ENCODE peak calls at places on chromosomes 12 and 14, in five cellular contexts. Q is epithelial cell of proximal tubule, T is fibroblast of mammary gland, P is tibial artery, H is uterus. C is an unnamed sample.

GRCh38 chr14:70292716-70293115 is 66.8 kb downstream of the COX16 start:
- DNase-seq in Q (no peak), T (no peak), P (no peak), H (no peak), C (no peak)

GRCh38 chr14:63632932-63633514 is 8.6 kb downstream of the WDR89 start:
- DNase-seq in Q (no peak), T (peak; percentile 43), P (no peak), H (no peak), C (peak; percentile 50)

GRCh38 chr14:26597136-26598080 is at the start of gene NOVA1:
- DNase-seq in Q (no peak), T (peak; percentile 18), P (peak; percentile 25), H (peak; percentile 38), C (peak; percentile 39)

GRCh38 chr12:64610092-64610659 is at the start of gene RASSF3:
- DNase-seq in Q (no peak), T (peak; percentile 49), P (peak; percentile 44), H (peak; percentile 68), C (peak; percentile 70)

GRCh38 chr12:5624873-5625272 is 193.0 kb downstream of the NTF3 start:
- DNase-seq in Q (no peak), T (no peak), P (no peak), H (no peak), C (no peak)

GRCh38 chr12:1881301-1881700 is 37.2 kb downstream of the CACNA2D4 start:
- DNase-seq in Q (no peak), T (no peak), P (no peak), H (no peak), C (no peak)

GRCh38 chr14:67620217-67620789 is 583 bp downstream of the ARG2 start:
- DNase-seq in Q (no peak), T (no peak), P (no peak), H (peak; percentile 38), C (peak; percentile 7)

GRCh38 chr12:68118096-68118755 is 41.3 kb downstream of the IFNG start:
- DNase-seq in Q (no peak), T (no peak), P (no peak), H (no peak), C (no peak)

GRCh38 chr12:130955238-130955816 is 1.6 kb downstream of the ADGRD1 start:
- DNase-seq in Q (no peak), T (no peak), P (peak; percentile 55), H (no peak), C (no peak)

GRCh38 chr12:63857771-63858670 is 13.5 kb downstream of the SRGAP1 start:
- DNase-seq in Q (no peak), T (peak; percentile 30), P (no peak), H (no peak), C (peak; percentile 27)

GRCh38 chr12:40016960-40017359 is 88.9 kb downstream of the SLC2A13 start:
- DNase-seq in Q (no peak), T (peak; percentile 96), P (no peak), H (no peak), C (peak; percentile 89)

GRCh38 chr12:90770861-90771260 is 184.1 kb downstream of the CCER1 start:
- DNase-seq in Q (no peak), T (no peak), P (no peak), H (no peak), C (peak; percentile 23)

GRCh38 chr14:92748259-92749016 is at the start of gene LGMN:
- DNase-seq in Q (no peak), T (peak; percentile 88), P (peak; percentile 98), H (peak; percentile 95), C (peak; percentile 94)

GRCh38 chr12:120653611-120654010 is 13.2 kb downstream of the CABP1 start:
- DNase-seq in Q (no peak), T (no peak), P (no peak), H (no peak), C (no peak)
- TF ChIP-seq CTCF in Q (no peak), T (no peak), P (no peak), H (no peak), C (no peak)

DNA sequence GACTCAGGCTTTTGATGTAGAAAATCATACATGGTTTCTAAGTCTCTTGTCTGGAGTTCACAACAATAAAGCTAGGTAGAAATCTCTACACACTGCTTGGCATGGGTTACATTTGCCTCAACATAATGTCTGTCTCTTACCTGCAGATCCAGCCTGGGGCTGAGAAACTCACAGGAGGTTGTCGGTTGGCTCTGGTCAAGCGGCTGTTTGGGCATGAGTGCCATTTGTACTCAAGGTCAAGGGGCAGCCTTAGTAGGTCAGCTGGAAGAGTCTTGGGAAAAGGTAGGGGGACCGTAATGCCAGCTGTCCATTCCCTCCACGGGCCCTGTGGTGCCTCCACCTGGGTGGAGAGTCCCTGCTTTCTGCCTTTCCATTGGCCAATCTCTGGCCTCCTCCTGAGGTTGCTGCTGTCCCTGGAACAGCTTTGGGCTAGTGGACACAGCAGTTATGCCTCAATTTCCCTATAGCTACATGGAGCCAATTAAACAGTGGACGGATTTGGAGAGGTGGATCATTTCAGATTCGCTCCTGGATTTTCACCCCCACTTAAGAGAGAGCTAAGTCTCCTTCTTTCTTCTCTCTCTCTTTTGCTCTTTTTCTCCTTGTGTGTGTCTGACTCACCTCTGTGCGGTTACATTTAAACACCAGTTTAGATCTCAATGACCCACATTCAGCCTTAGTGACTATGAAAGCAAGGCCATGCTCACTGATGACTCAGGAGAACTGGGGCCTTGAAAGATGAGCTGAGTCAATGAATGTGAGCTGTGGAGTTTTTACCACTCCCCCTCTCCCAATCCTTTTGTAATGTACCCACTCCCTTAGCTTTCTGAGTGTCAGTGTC is 132.8 kb upstream of the HIF1A start:
- DNase-seq in Q (peak; percentile 100), T (peak; percentile 100), P (no peak), H (no peak), C (peak; percentile 98)
- H3K4me3 ChIP-seq in Q (peak overlapping the region; percentile 27), T (no peak overlapping the region), P (no peak overlapping the region), H (no peak overlapping the region), C (no peak overlapping the region)

GRCh38 chr14:65106316-65106715 is 4.0 kb upstream of the MAX start:
- DNase-seq in Q (no peak), T (no peak), P (no peak), H (no peak), C (no peak)

GRCh38 chr14:65115615-65116014 is 13.3 kb upstream of the MAX start:
- DNase-seq in Q (no peak), T (no peak), P (no peak), H (no peak), C (no peak)

GRCh38 chr14:65109357-65109756 is 7.0 kb upstream of the MAX start:
- DNase-seq in Q (no peak), T (no peak), P (no peak), H (no peak), C (no peak)

GRCh38 chr14:65107200-65107599 is 4.9 kb upstream of the MAX start:
- DNase-seq in Q (no peak), T (no peak), P (no peak), H (no peak), C (no peak)

GRCh38 chr14:65110525-65110924 is 8.2 kb upstream of the MAX start:
- DNase-seq in Q (no peak), T (no peak), P (no peak), H (no peak), C (no peak)
- TF ChIP-seq CTCF in Q (no peak), T (no peak), P (no peak), H (no peak), C (no peak)

DNA sequence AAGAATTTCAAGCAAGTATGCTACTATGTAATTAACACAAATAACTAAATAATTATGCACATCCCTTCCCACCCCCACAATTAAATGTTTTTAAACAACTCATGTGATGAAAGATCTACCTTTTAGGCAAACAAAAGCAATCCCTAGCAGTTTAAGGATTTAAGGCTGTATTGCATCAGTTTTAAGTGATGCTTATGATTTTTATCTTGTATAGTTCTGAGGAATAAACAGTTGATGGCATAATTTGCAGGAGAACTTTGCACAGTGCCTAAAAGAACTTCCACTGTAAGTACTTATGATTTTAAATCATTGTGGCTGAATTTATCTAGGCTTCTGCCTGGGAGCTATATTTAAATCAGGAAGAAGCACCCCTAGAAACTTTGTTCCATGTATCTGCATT is 388.7 kb downstream of the BCAT1 start:
- DNase-seq in Q (no peak), T (no peak), P (no peak), H (no peak), C (no peak)
- H3K4me3 ChIP-seq in Q (no peak overlapping the region), T (no peak overlapping the region), P (peak overlapping the region; percentile 69), H (peak overlapping the region; percentile 81), C (no peak overlapping the region)

GRCh38 chr14:34875031-34875922 is at the start of gene BAZ1A:
- DNase-seq in Q (peak; percentile 72), T (peak; percentile 94), P (peak; percentile 57), H (peak; percentile 67), C (peak; percentile 90)

GRCh38 chr14:34873591-34874385 is 1.4 kb downstream of the BAZ1A start:
- DNase-seq in Q (no peak), T (peak; percentile 66), P (peak; percentile 94), H (peak; percentile 75), C (peak; percentile 63)

GRCh38 chr14:34872822-34873590 is 2.2 kb downstream of the BAZ1A start:
- DNase-seq in Q (peak; percentile 37), T (peak; percentile 59), P (no peak), H (peak; percentile 51), C (peak; percentile 60)

DNA sequence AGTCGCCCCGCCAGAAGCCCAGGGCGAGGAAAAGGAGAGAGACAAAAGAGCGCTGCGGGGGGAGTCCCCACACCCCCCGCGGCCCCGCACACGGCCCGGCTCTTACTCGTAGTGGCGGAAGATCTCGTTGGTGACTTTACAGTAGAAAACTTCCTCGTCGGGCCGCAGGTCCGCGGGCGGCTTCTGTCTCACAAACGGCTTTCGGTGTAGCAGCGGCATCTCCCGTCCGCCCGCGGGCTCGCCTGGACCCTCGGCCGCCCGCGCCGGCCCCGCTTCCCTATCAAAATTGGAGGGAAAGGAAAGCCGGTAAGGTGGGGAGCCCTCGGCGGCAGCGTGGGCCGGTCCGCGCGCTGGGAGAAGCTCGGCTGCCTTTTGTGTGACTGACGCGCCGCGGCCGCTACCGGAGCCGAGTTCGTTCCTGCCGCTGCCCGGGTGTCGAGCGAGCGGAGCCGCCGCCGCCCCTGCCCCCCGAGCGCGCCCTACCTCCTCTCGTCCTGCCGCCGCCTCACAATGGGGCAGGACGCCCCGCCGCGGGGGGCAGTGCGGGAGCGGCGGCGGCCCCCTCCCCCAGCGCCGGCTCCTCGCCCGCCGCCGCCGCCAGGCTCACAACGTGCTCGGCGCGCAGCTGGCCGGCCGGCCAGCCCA is 652 bp downstream of the BAZ1A start:
- DNase-seq in Q (no peak), T (peak; percentile 42), P (peak; percentile 43), H (peak; percentile 30), C (peak; percentile 56)
- TF ChIP-seq CTCF in Q (peak; percentile 19), T (no peak), P (no peak), H (no peak), C (peak; percentile 0)

GRCh38 chr14:60652674-60653387 is 3.6 kb upstream of the SIX1 start:
- DNase-seq in Q (no peak), T (no peak), P (no peak), H (no peak), C (no peak)
- H3K4me3 ChIP-seq in Q (no peak overlapping the region), T (no peak overlapping the region), P (no peak overlapping the region), H (no peak overlapping the region), C (no peak overlapping the region)

GRCh38 chr14:24365600-24366374 is 2.2 kb upstream of the NFATC4 start:
- DNase-seq in Q (no peak), T (peak; percentile 95), P (peak; percentile 86), H (peak; percentile 91), C (peak; percentile 97)
- TF ChIP-seq CTCF in Q (peak; percentile 93), T (peak; percentile 89), P (peak; percentile 85), H (peak; percentile 92), C (peak; percentile 98)

GRCh38 chr14:75515631-75515999 is 6.7 kb upstream of the BATF start:
- DNase-seq in Q (no peak), T (peak; percentile 58), P (no peak), H (no peak), C (no peak)
- H3K4me3 ChIP-seq in Q (no peak overlapping the region), T (peak overlapping the region; percentile 43), P (peak overlapping the region; percentile 41), H (no peak overlapping the region), C (no peak overlapping the region)

C was measured in fibroblast of pulmonary artery.